ENCODE peak calls at places on chromosomes 2 and 18, in four cellular contexts. W is K562, O is HepG2, V is A549. N is an unnamed sample.

GRCh38 chr2:106011380-106011779 is 182.7 kb downstream of the UXS1 start:
- DNase-seq in V (no peak), O (no peak), W (no peak), N (no peak)

GRCh38 chr2:217160978-217161973 is 301.4 kb upstream of the TNP1 start:
- DNase-seq in W (no peak), V (no peak), O (no peak), N (no peak)

GRCh38 chr2:70988726-70989648 is 5.7 kb downstream of the TEX261 start:
- DNase-seq in V (no peak), O (no peak), W (peak; percentile 5), N (no peak)

GRCh38 chr2:60386436-60386835 is 167.0 kb downstream of the BCL11A start:
- DNase-seq in W (no peak), O (no peak), V (no peak), N (no peak)

GRCh38 chr2:151374426-151374825 is 17.0 kb downstream of the TNFAIP6 start:
- DNase-seq in V (peak; percentile 60), W (peak; percentile 36), O (no peak), N (no peak)

GRCh38 chr2:107811376-107811775 is 15.3 kb upstream of the RGPD4 start:
- DNase-seq in W (no peak), O (no peak), V (no peak), N (no peak)

GRCh38 chr2:26850565-26850964 is 2.6 kb downstream of the DPYSL5 start:
- DNase-seq in V (peak; percentile 23), O (no peak), W (peak; percentile 7), N (no peak)

GRCh38 chr2:98028931-98029717 is 33.4 kb upstream of the TMEM131 start:
- DNase-seq in W (no peak), V (no peak), O (no peak), N (no peak)

GRCh38 chr2:230864605-230865323 is at the start of gene ITM2C:
- DNase-seq in O (peak; percentile 59), W (peak; percentile 93), V (peak; percentile 65), N (peak; percentile 63)

GRCh38 chr2:241558532-241559488 is at the start of gene BOK:
- DNase-seq in O (peak; percentile 73), V (peak; percentile 84), W (peak; percentile 80), N (peak; percentile 88)

GRCh38 chr2:12890071-12890470 is 173.3 kb downstream of the TRIB2 start:
- DNase-seq in O (no peak), W (no peak), V (no peak), N (no peak)

GRCh38 chr2:205673312-205673711 is 9.0 kb upstream of the NRP2 start:
- DNase-seq in V (no peak), W (no peak), O (no peak), N (no peak)

GRCh38 chr2:64538764-64539433 is 14.8 kb downstream of the AFTPH start:
- DNase-seq in O (no peak), V (no peak), W (no peak), N (no peak)

GRCh38 chr18:46169464-46169941 is 65.3 kb downstream of the HAUS1 start:
- DNase-seq in W (no peak), O (peak; percentile 58), V (peak; percentile 38), N (no peak)

GRCh38 chr18:46166261-46166970 is 62.2 kb downstream of the HAUS1 start:
- DNase-seq in V (no peak), O (no peak), W (no peak), N (peak; percentile 24)

GRCh38 chr18:46171331-46171730 is 67.1 kb downstream of the HAUS1 start:
- DNase-seq in V (no peak), W (no peak), O (no peak), N (no peak)

GRCh38 chr18:46164920-46165319 is 60.7 kb downstream of the HAUS1 start:
- DNase-seq in O (no peak), W (no peak), V (no peak), N (no peak)

DNA sequence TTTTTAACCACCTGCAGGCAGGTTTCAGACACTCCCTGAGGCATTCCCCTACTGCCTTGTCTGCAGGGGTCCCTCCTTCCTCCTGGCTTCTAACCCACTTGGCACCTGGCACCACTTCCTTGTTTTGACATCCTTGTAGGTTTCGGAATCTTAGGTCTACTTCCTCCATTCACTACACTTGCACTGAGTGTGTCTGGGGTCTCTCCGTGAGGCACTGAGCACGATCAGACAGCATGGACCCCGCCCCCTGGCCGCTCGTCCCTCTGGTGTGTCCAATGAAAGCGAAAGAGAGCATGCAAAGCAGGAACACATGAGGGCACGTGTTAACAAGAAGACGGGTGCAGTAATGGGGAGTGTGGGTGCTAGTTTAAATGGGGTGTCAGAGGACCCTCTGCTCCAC is 63.8 kb downstream of the HAUS1 start:
- DNase-seq in W (no peak), O (no peak), V (no peak), N (no peak)
- TF ChIP-seq HMGXB4 in W (no peak), O (no peak), V (no peak), N (no peak)

GRCh38 chr2:168573128-168573903 is 117.2 kb downstream of the CERS6 start:
- DNase-seq in W (no peak), O (no peak), V (no peak), N (no peak)
- TF ChIP-seq HMGXB4 in W (no peak), O (no peak), V (no peak), N (no peak)

GRCh38 chr2:190938761-190939335 is 58.2 kb downstream of the GLS start:
- DNase-seq in V (no peak), O (no peak), W (no peak), N (no peak)

GRCh38 chr2:190941571-190941970 is 61.0 kb downstream of the GLS start:
- DNase-seq in W (no peak), O (no peak), V (no peak), N (no peak)

GRCh38 chr2:190943706-190944105 is 63.1 kb downstream of the GLS start:
- DNase-seq in O (no peak), V (no peak), W (no peak), N (no peak)

GRCh38 chr2:190942697-190943096 is 62.1 kb downstream of the GLS start:
- DNase-seq in O (no peak), W (no peak), V (no peak), N (no peak)

DNA sequence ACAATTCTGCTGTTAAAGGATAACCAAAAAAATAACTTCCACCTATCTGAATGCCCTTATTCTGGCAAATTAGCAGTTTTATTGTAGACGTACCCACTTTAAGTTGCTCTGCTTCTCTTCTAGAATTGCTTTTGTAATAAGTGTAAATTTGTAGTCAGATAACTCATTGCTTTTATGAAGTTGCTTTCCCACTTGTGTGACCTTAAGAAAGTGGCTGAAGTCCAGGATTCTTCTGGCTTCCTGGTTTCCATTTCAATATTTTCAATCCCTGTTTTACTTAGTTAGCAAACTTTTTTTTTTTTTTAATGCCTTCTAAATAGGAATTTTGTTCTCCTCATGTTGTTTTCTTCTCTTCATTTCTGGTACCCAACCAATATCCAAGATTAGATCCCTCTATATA is 59.8 kb downstream of the GLS start:
- DNase-seq in O (no peak), W (no peak), V (no peak), N (no peak)
- TF ChIP-seq HMGXB4 in O (no peak), W (no peak), V (no peak), N (no peak)

DNA sequence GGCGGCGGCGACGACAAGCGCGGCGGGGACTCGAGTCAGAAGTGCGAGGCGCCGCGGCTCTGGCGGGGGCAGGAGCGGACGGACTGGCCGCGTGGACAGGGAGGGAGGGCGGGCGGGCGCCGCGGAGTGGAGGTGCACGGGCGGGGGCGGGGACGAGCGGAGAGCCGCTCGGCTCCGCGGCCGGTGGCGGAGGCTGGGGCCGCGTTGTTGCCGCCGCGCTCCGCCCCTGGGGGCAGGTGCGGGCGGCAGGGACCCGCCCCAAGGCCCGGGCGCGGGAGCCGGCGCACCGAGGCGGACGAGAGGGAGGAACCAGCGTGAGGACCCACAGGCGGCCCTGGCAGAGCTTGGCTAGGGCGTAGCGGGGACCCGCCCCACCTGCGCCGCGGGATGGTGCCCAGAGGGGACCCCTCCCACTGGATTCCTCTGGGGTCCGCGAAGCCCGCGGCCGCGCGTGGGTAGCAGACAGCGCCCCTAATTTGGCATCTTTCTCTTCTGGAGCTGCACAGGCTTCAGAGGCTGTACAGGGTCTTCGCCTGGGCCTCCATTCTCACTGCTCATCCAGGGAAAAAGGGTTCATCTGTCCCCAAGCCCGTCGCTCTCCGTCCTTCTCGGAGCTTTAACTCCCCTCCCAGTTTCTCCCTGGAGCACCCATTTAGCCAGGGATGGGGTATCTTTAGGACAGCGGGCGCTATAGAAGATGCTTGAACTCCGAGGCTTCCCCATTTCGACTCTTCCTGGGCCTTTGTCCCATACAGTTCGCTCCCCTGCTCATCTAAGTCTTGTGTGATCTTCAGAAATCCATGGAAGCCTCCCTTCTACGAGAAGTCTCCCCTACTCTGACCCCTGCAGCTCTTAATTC is at the start of gene TMEM163:
- DNase-seq in O (no peak), V (no peak), W (peak; percentile 51), N (peak; percentile 54)
- TF ChIP-seq HMGXB4 in O (no peak), V (no peak), W (no peak), N (no peak)

GRCh38 chr2:215567504-215567903 is 131.6 kb upstream of the FN1 start:
- DNase-seq in W (no peak), V (no peak), O (no peak), N (no peak)
- TF ChIP-seq HMGXB4 in W (no peak), V (no peak), O (no peak), N (no peak)